ENCODE peak calls at places on chromosomes 13 and 19, in seven cellular contexts. D, I, G, F, Y, A and L are unnamed samples.
A peak's percentile ranks its signal among the peaks of the same experiment; 100 is the strongest.

GRCh38 chr13:104057851-104058250 is 991.6 kb upstream of the SLC10A2 start:
- DNase-seq in Y (no peak), D (no peak), F (no peak), A (no peak), G (no peak), I (no peak), L (no peak)

GRCh38 chr13:92513672-92514071 is 712.9 kb upstream of the GPC6 start:
- DNase-seq in A (peak; percentile 3), Y (no peak), F (no peak), I (no peak), G (no peak), D (no peak), L (no peak)

GRCh38 chr13:48579167-48579918 is 46.5 kb upstream of the RCBTB2 start:
- DNase-seq in Y (no peak), D (no peak), A (no peak), G (no peak), F (no peak), I (no peak), L (no peak)

GRCh38 chr13:41562083-41562482 is 104.7 kb downstream of the RGCC start:
- DNase-seq in Y (no peak), A (peak; percentile 90), G (no peak), D (peak; percentile 59), I (no peak), F (no peak), L (no peak)

GRCh38 chr13:64527561-64527960 is 2702.6 kb downstream of the PCDH9 start:
- DNase-seq in F (no peak), Y (no peak), I (no peak), D (no peak), G (no peak), A (no peak), L (no peak)

GRCh38 chr19:58196911-58197616 is 14.2 kb downstream of the ZNF274 start:
- DNase-seq in I (no peak), F (no peak), G (no peak), A (peak; percentile 30), D (no peak), Y (no peak), L (no peak)

GRCh38 chr13:107216046-107216715 is 648.2 kb upstream of the ARGLU1 start:
- DNase-seq in Y (no peak), I (no peak), D (no peak), F (no peak), G (peak; percentile 17), A (no peak), L (no peak)

GRCh38 chr19:38993271-38993670 is 17.7 kb upstream of the FBXO17 start:
- DNase-seq in F (no peak), D (no peak), A (peak; percentile 68), Y (no peak), I (no peak), G (no peak), L (no peak)

GRCh38 chr19:45125975-45126493 is 33.1 kb downstream of the PPP1R37 start:
- DNase-seq in A (peak; percentile 56), G (peak; percentile 76), F (peak; percentile 97), I (no peak), D (no peak), Y (peak; percentile 72), L (peak; percentile 84)

GRCh38 chr19:15864824-15865223 is 33.0 kb downstream of the CYP4F2 start:
- DNase-seq in D (no peak), G (no peak), F (no peak), I (no peak), A (no peak), Y (no peak), L (no peak)

GRCh38 chr19:15869109-15869555 is 28.7 kb downstream of the CYP4F2 start:
- DNase-seq in D (no peak), I (no peak), A (peak; percentile 48), G (no peak), Y (no peak), F (peak; percentile 50), L (peak; percentile 37)

GRCh38 chr19:15866646-15867045 is 31.2 kb downstream of the CYP4F2 start:
- DNase-seq in F (no peak), I (no peak), D (no peak), G (no peak), A (no peak), Y (no peak), L (no peak)

GRCh38 chr19:15871570-15871969 is 26.3 kb downstream of the CYP4F2 start:
- DNase-seq in F (no peak), A (no peak), D (no peak), G (no peak), I (no peak), Y (peak; percentile 51), L (no peak)

DNA sequence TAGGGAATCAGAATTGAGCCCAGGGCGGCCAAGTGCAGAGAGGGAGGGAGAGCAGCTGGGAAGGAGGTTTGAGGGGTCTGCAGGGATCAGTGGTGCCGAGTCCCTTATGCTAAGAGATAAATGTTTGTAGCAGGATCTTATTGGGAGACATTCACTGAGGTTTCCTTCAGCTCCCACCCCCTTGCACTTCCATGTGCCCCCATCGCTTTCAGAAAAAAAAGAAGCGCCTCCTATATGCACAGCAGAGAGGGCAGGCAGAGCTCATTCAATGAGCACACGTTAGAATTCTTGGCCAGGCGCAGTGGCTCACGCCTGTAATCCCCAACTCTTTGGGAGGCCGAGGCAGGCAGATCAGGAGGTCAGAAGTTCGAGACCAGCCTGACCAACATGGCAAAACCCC is 28.0 kb downstream of the CYP4F2 start:
- DNase-seq in A (no peak), F (no peak), G (no peak), Y (no peak), I (no peak), D (no peak), L (no peak)
- H3K27me3 ChIP-seq in A (no peaks in the 10 kb centered on the region), F (no peaks in the 10 kb centered on the region), G (no peaks in the 10 kb centered on the region), Y (peaks cover 14% of the 10 kb centered on the region), I (peaks cover 34% of the 10 kb centered on the region), D (no peaks in the 10 kb centered on the region), L (no peaks in the 10 kb centered on the region)

DNA sequence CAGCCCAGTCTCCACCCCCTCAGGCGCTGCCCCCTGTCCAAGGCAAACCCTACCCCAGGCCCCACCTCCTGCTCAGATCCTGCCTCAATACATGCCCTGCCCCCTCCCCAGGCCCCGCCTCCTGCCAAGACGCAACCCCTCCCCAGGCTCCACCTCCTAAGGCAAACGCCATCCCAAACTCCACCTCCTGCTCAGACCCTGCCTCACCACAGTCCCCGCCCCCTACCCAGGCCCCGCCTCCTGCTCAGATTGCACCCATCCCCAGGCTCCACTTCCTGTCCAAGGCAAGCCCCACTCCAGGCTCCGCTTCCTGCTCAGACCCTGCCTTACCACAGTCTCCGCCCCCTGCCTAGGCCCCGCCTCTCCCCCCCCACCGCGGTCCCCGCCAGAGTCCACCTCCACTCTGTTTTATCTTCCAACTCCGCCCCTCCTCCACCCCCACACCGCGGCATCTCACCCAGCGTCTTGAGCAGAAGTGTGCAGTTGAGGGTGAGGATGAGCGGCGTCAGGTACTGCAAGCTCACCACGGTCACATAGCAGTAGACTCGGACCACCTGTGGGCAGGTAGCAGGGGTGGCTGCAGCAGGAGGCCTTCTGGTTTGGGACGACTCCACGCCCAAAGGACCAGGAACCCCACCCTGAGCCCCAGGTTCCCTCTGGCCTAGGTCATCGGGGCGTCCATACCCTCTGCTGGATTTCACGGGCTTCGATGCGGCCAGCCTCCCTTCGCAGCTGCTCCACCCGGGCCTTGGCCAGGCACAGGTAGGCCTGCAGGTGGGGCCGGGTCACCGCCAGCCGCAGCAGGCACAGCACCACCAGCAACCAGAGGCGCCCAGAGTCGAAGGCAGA is 17.7 kb downstream of the TMEM161A start:
- DNase-seq in D (no peak), I (no peak), G (peak; percentile 97), F (peak; percentile 100), Y (no peak), A (peak; percentile 95), L (peak; percentile 90)
- H3K4me3 ChIP-seq in D (no peak overlapping the region), I (no peak overlapping the region), G (peak overlapping the region; percentile 34), F (no peak overlapping the region), Y (no peak overlapping the region), A (no peak overlapping the region), L (no peak overlapping the region)

GRCh38 chr13:51223284-51224270 is 1.4 kb downstream of the FAM124A start:
- DNase-seq in D (no peak), A (no peak), G (peak; percentile 74), I (no peak), F (peak; percentile 73), Y (no peak), L (peak; percentile 83)

GRCh38 chr13:51222510-51223283 is 499 bp downstream of the FAM124A start:
- DNase-seq in D (no peak), A (no peak), Y (no peak), G (peak; percentile 69), F (peak; percentile 82), I (no peak), L (peak; percentile 62)

GRCh38 chr13:51220706-51221105 is 1.5 kb upstream of the FAM124A start:
- DNase-seq in A (no peak), D (no peak), I (no peak), Y (no peak), F (no peak), G (no peak), L (no peak)

GRCh38 chr13:51221108-51221507 is 1.1 kb upstream of the FAM124A start:
- DNase-seq in G (no peak), Y (no peak), I (no peak), A (no peak), D (no peak), F (peak; percentile 57), L (no peak)

DNA sequence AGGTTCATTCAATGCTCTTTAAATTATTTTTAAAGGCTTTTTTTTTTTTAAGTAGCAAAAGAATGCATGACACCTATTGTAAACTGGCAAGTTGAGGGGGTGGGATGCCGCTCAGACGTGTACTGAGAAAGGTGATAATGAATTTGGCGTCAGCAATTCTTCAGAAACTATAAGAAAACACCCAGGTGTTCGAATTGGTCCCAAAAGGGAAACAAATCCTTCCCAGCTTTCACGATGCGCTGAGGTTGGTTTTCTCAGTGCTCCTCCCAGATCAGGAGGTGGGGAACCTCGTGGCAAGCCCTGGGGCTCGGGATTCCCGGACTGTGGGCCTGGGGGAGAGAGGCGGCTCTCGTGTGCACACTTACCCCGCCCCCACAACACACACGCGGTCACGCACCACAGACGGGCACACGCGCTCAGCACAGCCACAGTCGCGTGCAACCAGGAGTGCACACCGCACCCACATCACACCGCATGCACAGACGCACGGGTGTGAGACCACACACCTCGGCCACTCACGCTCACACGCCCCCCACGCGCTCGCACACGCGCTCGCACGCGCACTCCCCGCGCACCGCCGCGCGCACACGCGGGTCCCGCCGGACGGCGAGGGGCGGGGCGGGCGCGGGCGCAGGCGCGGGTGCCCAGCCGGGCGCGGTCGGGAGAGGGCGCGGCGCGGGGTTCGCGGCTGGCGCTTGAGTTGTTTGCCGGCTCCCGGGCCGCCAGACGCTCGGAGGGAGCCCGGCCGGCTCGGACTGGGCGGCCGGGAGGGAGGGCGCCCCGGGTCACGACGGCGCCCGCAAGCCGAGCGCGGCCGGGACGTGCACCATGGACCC is at the start of gene FAM124A:
- DNase-seq in F (peak; percentile 73), I (no peak), Y (peak; percentile 58), D (no peak), G (peak; percentile 91), A (peak; percentile 54), L (peak; percentile 75)
- H3K27me3 ChIP-seq in F (no peaks in the 10 kb centered on the region), I (no peaks in the 10 kb centered on the region), Y (no peaks in the 10 kb centered on the region), D (no peaks in the 10 kb centered on the region), G (peaks cover 13% of the 10 kb centered on the region), A (peaks cover 46% of the 10 kb centered on the region), L (no peaks in the 10 kb centered on the region)

DNA sequence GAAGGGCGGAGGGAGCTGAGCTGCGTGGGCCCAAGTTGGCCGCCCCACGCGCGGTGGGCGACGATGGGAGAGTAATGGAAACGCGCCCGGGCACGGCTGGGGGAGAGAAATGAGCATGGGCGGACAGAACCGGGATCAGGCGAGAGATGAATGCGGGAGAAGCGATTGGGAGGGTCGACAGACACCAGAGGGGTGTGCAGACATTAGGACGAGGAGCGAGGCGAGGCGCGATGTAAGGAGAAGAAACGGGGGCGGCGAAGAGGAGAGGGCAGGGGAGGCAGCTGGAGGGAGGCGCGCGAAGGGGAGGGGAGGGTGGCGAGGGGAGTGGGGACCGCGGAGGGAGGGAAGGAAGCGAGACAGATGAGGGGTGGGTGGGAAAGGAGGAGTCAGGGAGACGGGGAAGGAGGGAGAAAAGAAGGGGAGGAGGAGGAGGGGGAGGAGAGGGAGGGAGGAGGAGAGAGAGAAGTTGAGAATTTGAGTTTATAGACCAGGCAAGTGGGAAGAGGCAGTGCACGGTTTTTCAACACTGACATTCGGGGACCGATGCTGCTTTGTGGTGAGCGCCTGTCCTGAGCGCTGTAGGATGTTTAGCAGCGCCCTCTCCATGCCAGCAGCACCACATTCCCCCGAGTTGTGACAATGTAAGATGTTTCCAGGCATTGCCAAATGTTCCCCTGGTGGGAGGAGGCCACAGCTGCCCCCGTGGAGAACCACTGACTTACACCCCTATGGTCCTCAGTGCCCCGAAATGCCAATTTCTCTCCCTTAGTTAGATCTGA is at the start of gene SHISA7:
- DNase-seq in I (no peak), G (peak; percentile 48), Y (no peak), F (no peak), D (no peak), A (no peak), L (no peak)
- H3K4me3 ChIP-seq in I (no peak within 1 kb of the TSS), G (peak within 1 kb of the TSS; percentile 9), Y (no peak within 1 kb of the TSS), F (no peak within 1 kb of the TSS), D (no peak within 1 kb of the TSS), A (no peak within 1 kb of the TSS), L (no peak within 1 kb of the TSS)